ENCODE peak calls at places on chromosomes 1 and 21, in eight cellular contexts. Q is HepG2, P is GM12878, T is GM23338, M is Panc1, S is HCT116, O is K562, V is upper lobe of left lung. J is an unnamed sample. For H3K4me1, the result is how much of the 10 kb centered on the place peaks cover.

GRCh38 chr21:20644552-20644951 is 353.7 kb upstream of the NCAM2 start:
- ATAC-seq in Q (no peak), V (no peak), T (no peak), O (no peak), M (no peak), P (no peak), S (no peak), J (no peak)

GRCh38 chr1:108889706-108890105 is 12.9 kb downstream of the GPSM2 start:
- ATAC-seq in Q (peak), T (no peak), S (no peak), O (peak), V (no peak), M (no peak), P (no peak), J (no peak)

GRCh38 chr1:232728507-232729263 is 76.5 kb upstream of the MAP10 start:
- ATAC-seq in V (peak), T (no peak), S (no peak), M (no peak), O (no peak), Q (no peak), P (no peak), J (peak)

GRCh38 chr1:30732277-30732996 is 9.1 kb upstream of the MATN1 start:
- ATAC-seq in S (no peak), M (no peak), O (no peak), Q (no peak), T (no peak), P (peak), V (peak), J (no peak)

GRCh38 chr1:31568895-31569655 is 7.2 kb upstream of the TINAGL1 start:
- ATAC-seq in P (no peak), S (no peak), V (peak), T (no peak), Q (no peak), M (no peak), O (no peak), J (no peak)

GRCh38 chr1:168392958-168393357 is 112.3 kb downstream of the TBX19 start:
- ATAC-seq in Q (no peak), T (no peak), P (no peak), V (no peak), O (peak), S (no peak), M (no peak), J (no peak)

GRCh38 chr1:99740141-99740540 is 26.3 kb downstream of the FRRS1 start:
- ATAC-seq in S (no peak), O (no peak), M (no peak), V (no peak), P (no peak), T (no peak), Q (no peak), J (no peak)

GRCh38 chr21:34243562-34243961 is 120.2 kb upstream of the KCNE2 start:
- ATAC-seq in T (peak), P (peak), V (peak), M (no peak), Q (peak), O (peak), S (peak), J (no peak)

GRCh38 chr1:91741301-91741700 is 144.7 kb downstream of the TGFBR3 start:
- ATAC-seq in M (no peak), T (no peak), Q (no peak), V (no peak), S (no peak), P (no peak), O (no peak), J (no peak)

GRCh38 chr1:30735124-30735523 is 11.7 kb upstream of the MATN1 start:
- ATAC-seq in V (no peak), O (no peak), S (no peak), M (no peak), Q (no peak), P (no peak), T (no peak), J (no peak)

GRCh38 chr1:21705303-21705980 is 36.3 kb upstream of the RAP1GAP start:
- ATAC-seq in M (no peak), Q (no peak), P (no peak), O (no peak), V (no peak), T (no peak), S (no peak), J (no peak)

GRCh38 chr1:223844521-223844961 is 1.2 kb downstream of the TP53BP2 start:
- ATAC-seq in T (no peak), M (no peak), V (no peak), S (no peak), P (peak), Q (peak), O (peak), J (no peak)

GRCh38 chr1:219812491-219813221 is 115.7 kb downstream of the SLC30A10 start:
- ATAC-seq in V (peak), O (peak), S (peak), P (peak), Q (peak), M (peak), T (peak), J (peak)

GRCh38 chr1:243723458-243724043 is 126.5 kb downstream of the AKT3 start:
- ATAC-seq in V (no peak), Q (no peak), M (no peak), T (no peak), P (no peak), O (no peak), S (no peak), J (no peak)

GRCh38 chr1:199856381-199856780 is 171.1 kb upstream of the NR5A2 start:
- ATAC-seq in V (no peak), S (no peak), P (no peak), M (no peak), T (no peak), O (no peak), Q (no peak), J (no peak)

GRCh38 chr1:2380816-2381591 is 10.3 kb downstream of the MORN1 start:
- ATAC-seq in O (peak), T (no peak), M (no peak), S (no peak), Q (no peak), P (no peak), V (peak), J (peak)

GRCh38 chr1:19922015-19922688 is 1.3 kb downstream of the PLA2G2E start:
- ATAC-seq in T (no peak), Q (no peak), P (no peak), M (no peak), V (no peak), S (no peak), O (no peak), J (no peak)

GRCh38 chr1:89199515-89199914 is 773 bp upstream of the GBP4 start:
- ATAC-seq in O (no peak), M (no peak), S (no peak), T (no peak), V (no peak), P (no peak), Q (no peak), J (no peak)

GRCh38 chr1:157540852-157541251 is 11.5 kb downstream of the FCRL5 start:
- ATAC-seq in O (no peak), T (no peak), V (no peak), S (no peak), Q (no peak), P (no peak), M (no peak), J (no peak)

GRCh38 chr1:24020032-24020431 is 39.9 kb upstream of the SRSF10 start:
- ATAC-seq in V (peak), Q (no peak), M (no peak), O (no peak), P (no peak), S (no peak), T (no peak), J (peak)
- TF ChIP-seq POLR2AphosphoS5 in V (no peak), Q (no peak), M (no peak), O (no peak), P (no peak), S (no peak), T (no peak), J (no peak)

GRCh38 chr21:41368361-41369104 is 6.7 kb downstream of the MX2 start:
- ATAC-seq in O (no peak), Q (no peak), M (no peak), S (no peak), V (no peak), T (no peak), P (peak), J (no peak)

GRCh38 chr21:41370840-41371697 is 9.2 kb downstream of the MX2 start:
- ATAC-seq in Q (no peak), O (no peak), S (no peak), M (no peak), V (no peak), P (no peak), T (no peak), J (no peak)

GRCh38 chr21:41369105-41369914 is 7.5 kb downstream of the MX2 start:
- ATAC-seq in S (peak), O (peak), V (peak), M (peak), Q (peak), P (peak), T (peak), J (peak)

GRCh38 chr21:41371698-41372030 is 9.8 kb downstream of the MX2 start:
- ATAC-seq in V (no peak), M (no peak), P (no peak), S (no peak), T (no peak), Q (no peak), O (no peak), J (no peak)

GRCh38 chr21:41369915-41370839 is 8.3 kb downstream of the MX2 start:
- ATAC-seq in M (peak), T (peak), P (peak), S (no peak), Q (peak), O (no peak), V (peak), J (no peak)
- H3K4me3 ChIP-seq in M (peak), T (peak), P (peak), S (no peak), Q (peak), O (no peak), V (peak), J (no peak)

GRCh38 chr1:6590046-6590445 is 10.3 kb downstream of the ZBTB48 start:
- ATAC-seq in S (no peak), Q (no peak), P (no peak), M (no peak), T (no peak), V (no peak), O (no peak), J (no peak)
- H3K4me1 ChIP-seq in S (under half), Q (under half), P (under half), M (under half), T (under half), V (under half), O (under half), J (under half)

DNA sequence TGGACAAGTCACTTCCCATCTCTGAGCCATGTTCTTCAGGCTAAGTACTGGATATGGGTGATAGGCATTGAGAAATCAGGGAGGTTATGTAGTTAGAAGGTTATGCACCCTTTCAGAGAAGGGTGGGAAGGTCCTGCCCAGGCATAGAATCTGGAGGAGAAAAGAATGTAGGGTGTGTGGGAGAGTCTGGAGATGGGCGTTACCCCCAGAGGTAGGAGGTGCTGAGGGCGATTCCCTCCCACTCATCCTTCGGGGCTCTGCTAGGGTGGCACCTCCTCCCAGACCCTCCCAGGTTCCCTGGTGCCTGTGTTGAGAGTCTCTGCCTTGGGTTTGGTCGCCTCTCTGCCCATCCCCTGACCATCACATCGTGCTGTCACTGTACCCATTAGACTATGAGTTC is 51.1 kb downstream of the IGSF21 start:
- ATAC-seq in O (no peak), M (no peak), V (no peak), P (no peak), Q (no peak), S (no peak), T (no peak), J (no peak)
- TF ChIP-seq POLR2AphosphoS5 in O (no peak), M (no peak), V (no peak), P (no peak), Q (no peak), S (no peak), T (no peak), J (no peak)

GRCh38 chr1:156382561-156382960 is 13.6 kb downstream of the RHBG start:
- ATAC-seq in V (no peak), O (no peak), S (no peak), T (no peak), M (peak), P (no peak), Q (peak), J (no peak)

GRCh38 chr1:156384658-156385057 is 15.6 kb downstream of the RHBG start:
- ATAC-seq in Q (no peak), S (no peak), T (no peak), V (no peak), O (no peak), P (no peak), M (no peak), J (no peak)

GRCh38 chr1:156384007-156384406 is 15.0 kb downstream of the RHBG start:
- ATAC-seq in P (no peak), O (no peak), V (no peak), Q (no peak), S (no peak), M (no peak), T (no peak), J (no peak)

GRCh38 chr1:156385534-156386031 is 16.6 kb downstream of the RHBG start:
- ATAC-seq in V (peak), P (peak), M (peak), O (peak), T (peak), S (peak), Q (no peak), J (peak)

GRCh38 chr1:156383023-156383422 is 14.0 kb downstream of the RHBG start:
- ATAC-seq in M (peak), V (peak), O (peak), Q (peak), P (peak), S (peak), T (peak), J (peak)
- H3K4me3 ChIP-seq in M (no peak), V (no peak), O (no peak), Q (no peak), P (no peak), S (no peak), T (no peak), J (no peak)

GRCh38 chr21:28795251-28795650 is 197.4 kb downstream of the LTN1 start:
- ATAC-seq in V (no peak), T (no peak), O (no peak), Q (no peak), M (no peak), P (no peak), S (no peak), J (no peak)
- H3K4me1 ChIP-seq in V (under half), T (under half), O (under half), Q (under half), M (under half), P (under half), S (under half), J (under half)

GRCh38 chr1:84253891-84254290 is 47.6 kb upstream of the SAMD13 start:
- ATAC-seq in T (no peak), O (no peak), V (peak), Q (peak), M (peak), P (no peak), S (peak), J (peak)
- TF ChIP-seq POLR2AphosphoS5 in T (no peak), O (no peak), V (no peak), Q (no peak), M (peak), P (no peak), S (peak), J (peak)

GRCh38 chr1:204316164-204316563 is 43.6 kb downstream of the PLEKHA6 start:
- ATAC-seq in P (no peak), V (no peak), Q (no peak), O (no peak), S (no peak), T (no peak), M (no peak), J (no peak)

GRCh38 chr1:204313675-204314074 is 46.1 kb downstream of the PLEKHA6 start:
- ATAC-seq in M (no peak), S (no peak), P (no peak), T (no peak), V (no peak), O (no peak), Q (no peak), J (no peak)

GRCh38 chr1:204314893-204315735 is 44.6 kb downstream of the PLEKHA6 start:
- ATAC-seq in Q (no peak), T (no peak), M (no peak), P (no peak), V (no peak), O (no peak), S (no peak), J (no peak)

GRCh38 chr1:204317170-204317569 is 42.6 kb downstream of the PLEKHA6 start:
- ATAC-seq in M (no peak), T (no peak), O (no peak), P (no peak), S (no peak), Q (no peak), V (no peak), J (no peak)

DNA sequence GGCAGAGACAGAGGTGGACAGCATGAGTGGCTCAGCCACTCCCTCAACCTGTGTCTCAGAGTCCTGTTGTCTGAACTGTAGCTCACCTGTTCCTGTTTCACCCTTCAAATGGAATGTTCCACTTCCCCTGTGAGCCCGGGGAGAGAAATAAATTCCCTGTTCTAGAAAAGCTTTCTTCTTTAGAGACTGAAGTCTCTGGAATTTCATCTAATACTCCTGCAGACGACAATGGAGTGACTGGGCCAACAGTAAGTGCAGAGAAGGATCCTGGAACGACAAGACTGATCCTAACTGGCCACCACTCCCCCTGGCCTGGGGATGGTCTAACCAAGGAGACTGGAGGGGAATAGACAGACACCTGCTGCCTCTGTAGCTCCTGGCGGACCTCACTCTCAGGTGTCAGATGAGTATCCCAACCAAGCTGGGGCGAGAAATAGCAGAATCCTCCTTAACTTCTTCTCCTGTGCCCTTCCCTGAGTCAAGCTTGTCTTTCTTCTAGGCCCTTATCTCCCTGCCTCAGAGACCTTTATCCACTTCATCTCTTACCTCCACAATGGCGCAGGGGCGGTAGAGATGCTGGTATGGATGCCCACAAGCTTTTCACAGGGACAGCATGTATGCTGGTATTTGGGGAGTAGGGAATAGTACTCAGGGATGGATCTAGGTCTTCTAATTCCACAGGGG is 45.4 kb downstream of the PLEKHA6 start:
- ATAC-seq in O (no peak), M (no peak), P (no peak), S (peak), V (no peak), Q (no peak), T (peak), J (no peak)
- H3K4me3 ChIP-seq in O (no peak), M (no peak), P (no peak), S (no peak), V (no peak), Q (no peak), T (no peak), J (no peak)

GRCh38 chr21:44303490-44303981 is 3.7 kb downstream of the PFKL start:
- ATAC-seq in V (no peak), S (no peak), T (no peak), M (no peak), Q (peak), O (no peak), P (no peak), J (no peak)
- H3K4me1 ChIP-seq in V (half or more), S (under half), T (under half), M (under half), Q (half or more), O (under half), P (under half), J (under half)

DNA sequence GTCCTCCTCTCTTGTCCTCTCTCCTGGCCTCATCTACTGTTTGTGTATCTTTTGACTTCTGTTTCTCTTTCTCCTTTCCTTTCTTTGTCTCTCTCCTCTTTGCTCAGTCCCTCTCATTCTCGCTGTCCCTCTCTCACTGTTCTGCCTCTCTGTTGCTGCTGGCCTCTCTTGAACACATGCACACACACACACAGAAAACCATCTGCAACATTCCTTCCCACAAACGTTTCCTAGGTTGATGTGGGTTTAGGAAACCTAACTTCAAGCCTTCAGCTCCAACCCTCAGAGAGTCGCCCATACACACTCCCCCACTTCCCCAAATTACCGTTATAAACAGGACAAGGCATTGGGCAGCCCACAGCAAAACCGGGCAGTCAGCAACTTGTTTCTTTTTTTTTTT is 10.9 kb upstream of the SSBP3 start:
- ATAC-seq in S (no peak), P (no peak), M (peak), Q (no peak), T (no peak), O (peak), V (peak), J (no peak)
- TF ChIP-seq POLR2AphosphoS5 in S (no peak), P (no peak), M (no peak), Q (no peak), T (no peak), O (no peak), V (no peak), J (no peak)